ENCODE peak calls at places on chromosomes 11 and 22, in ten cellular contexts. J is tibial artery, V is PC-3, K is esophagus squamous epithelium, W is tibial nerve, F is adrenal gland, D is transverse colon, A is Peyer's patch, P is ovary, U is sigmoid colon. S is an unnamed sample.

GRCh38 chr11:76462317-76462716 is 17.5 kb downstream of the EMSY start:
- DNase-seq in J (no peak), V (no peak), K (no peak), W (no peak), F (no peak), D (no peak), A (no peak), P (no peak), U (no peak), S (no peak)

GRCh38 chr11:119087747-119088241 is 3.1 kb downstream of the HMBS start:
- DNase-seq in J (no peak), V (peak; percentile 52), K (no peak), W (no peak), F (no peak), D (no peak), A (no peak), P (no peak), U (no peak), S (no peak)

GRCh38 chr11:129458278-129458677 is 82.6 kb downstream of the BARX2 start:
- DNase-seq in J (no peak), V (peak; percentile 90), K (no peak), W (no peak), F (no peak), D (no peak), A (no peak), P (no peak), U (no peak), S (no peak)

GRCh38 chr22:47294222-47294532 is 531.7 kb downstream of the TBC1D22A start:
- DNase-seq in J (peak; percentile 35), V (peak; percentile 80), K (no peak), W (no peak), F (no peak), D (no peak), A (peak; percentile 46), P (no peak), U (peak; percentile 47), S (peak; percentile 1)

GRCh38 chr11:65489706-65490310 is 9.0 kb upstream of the MALAT1 start:
- DNase-seq in J (peak; percentile 54), V (no peak), K (no peak), W (no peak), F (no peak), D (peak; percentile 52), A (peak; percentile 46), P (peak; percentile 64), U (peak; percentile 87), S (no peak)

GRCh38 chr11:64745219-64745522 is 1.2 kb upstream of the RASGRP2 start:
- DNase-seq in J (peak; percentile 81), V (no peak), K (peak; percentile 76), W (peak; percentile 41), F (no peak), D (peak; percentile 81), A (peak; percentile 97), P (peak; percentile 67), U (peak; percentile 89), S (no peak)

GRCh38 chr11:58573451-58574104 is 2.1 kb downstream of the LPXN start:
- DNase-seq in J (peak; percentile 81), V (peak; percentile 96), K (no peak), W (peak; percentile 75), F (peak; percentile 52), D (no peak), A (peak; percentile 69), P (peak; percentile 41), U (peak; percentile 83), S (no peak)

GRCh38 chr11:65448418-65449196 is 26.0 kb downstream of the NEAT1 start:
- DNase-seq in J (no peak), V (peak; percentile 2), K (no peak), W (no peak), F (peak; percentile 40), D (peak; percentile 42), A (peak; percentile 53), P (peak; percentile 43), U (peak; percentile 70), S (no peak)

GRCh38 chr11:113241190-113242051 is 73.0 kb upstream of the TTC12 start:
- DNase-seq in J (no peak), V (no peak), K (no peak), W (no peak), F (no peak), D (no peak), A (no peak), P (no peak), U (no peak), S (no peak)

DNA sequence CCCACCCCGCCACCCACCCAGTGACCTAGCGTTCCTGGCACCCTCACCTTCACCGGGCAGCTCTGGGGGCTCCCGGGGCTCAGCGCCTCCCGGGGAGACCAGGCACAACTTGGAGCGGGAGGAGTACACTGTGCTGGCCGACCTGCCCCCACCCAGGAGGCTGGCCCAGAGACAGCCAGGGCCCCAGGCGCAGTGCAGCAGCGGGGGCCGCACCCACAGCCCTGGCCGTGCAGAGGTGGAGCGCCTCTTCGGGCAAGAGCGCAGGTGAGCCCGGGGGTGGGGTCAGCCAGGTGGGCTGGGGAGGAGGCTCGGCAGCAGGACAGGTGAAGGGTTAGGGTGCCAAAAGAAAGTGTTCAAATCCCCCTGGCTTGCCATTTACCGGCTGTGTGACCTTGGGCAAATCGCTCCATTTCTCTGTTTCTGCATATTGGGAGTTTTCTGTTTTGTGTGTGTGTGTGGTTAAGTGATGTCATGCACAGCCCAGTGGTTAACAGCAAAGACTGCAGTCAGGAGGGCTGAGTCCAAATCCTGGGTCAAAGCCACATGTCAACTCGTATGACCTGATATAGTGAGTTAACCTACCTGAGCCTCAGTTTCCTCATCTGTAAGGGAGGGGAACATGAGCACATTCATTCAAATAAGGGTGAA is 29.5 kb downstream of the TRIOBP start:
- DNase-seq in J (no peak), V (no peak), K (no peak), W (no peak), F (no peak), D (no peak), A (no peak), P (no peak), U (no peak), S (no peak)
- TF ChIP-seq CTCF in J (no peak), V (peak; percentile 39), K (no peak), W (no peak), F (peak; percentile 23), D (no peak), A (no peak), P (peak; percentile 11), U (no peak), S (peak; percentile 20)

DNA sequence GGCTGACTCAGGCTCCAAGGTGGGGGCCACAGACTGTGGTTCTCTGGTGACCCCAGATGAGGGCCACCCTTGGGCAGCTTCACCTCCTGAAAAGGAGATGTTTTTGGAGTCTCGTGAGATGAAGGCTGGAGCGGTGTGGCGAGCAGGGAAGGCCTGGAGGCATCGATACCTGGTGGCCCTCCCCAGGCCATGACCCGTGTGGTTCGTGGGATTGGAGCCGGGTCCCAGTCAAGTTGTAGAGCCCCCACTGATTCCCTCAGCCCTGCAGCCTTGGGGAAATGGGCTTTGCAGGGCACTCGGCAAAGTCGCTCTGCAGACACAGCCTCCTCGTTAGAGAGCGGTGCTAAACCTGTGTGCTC is 1083.4 kb downstream of the BRD1 start:
- DNase-seq in J (peak; percentile 15), V (no peak), K (no peak), W (no peak), F (no peak), D (no peak), A (no peak), P (no peak), U (no peak), S (no peak)
- H3K9me3 ChIP-seq in J (no peaks in the 10 kb centered on the region), V (no peaks in the 10 kb centered on the region), K (no peaks in the 10 kb centered on the region), W (no peaks in the 10 kb centered on the region), F (no peaks in the 10 kb centered on the region), D (no peaks in the 10 kb centered on the region), A (no peaks in the 10 kb centered on the region), P (no peaks in the 10 kb centered on the region), U (no peaks in the 10 kb centered on the region), S (no peaks in the 10 kb centered on the region)

DNA sequence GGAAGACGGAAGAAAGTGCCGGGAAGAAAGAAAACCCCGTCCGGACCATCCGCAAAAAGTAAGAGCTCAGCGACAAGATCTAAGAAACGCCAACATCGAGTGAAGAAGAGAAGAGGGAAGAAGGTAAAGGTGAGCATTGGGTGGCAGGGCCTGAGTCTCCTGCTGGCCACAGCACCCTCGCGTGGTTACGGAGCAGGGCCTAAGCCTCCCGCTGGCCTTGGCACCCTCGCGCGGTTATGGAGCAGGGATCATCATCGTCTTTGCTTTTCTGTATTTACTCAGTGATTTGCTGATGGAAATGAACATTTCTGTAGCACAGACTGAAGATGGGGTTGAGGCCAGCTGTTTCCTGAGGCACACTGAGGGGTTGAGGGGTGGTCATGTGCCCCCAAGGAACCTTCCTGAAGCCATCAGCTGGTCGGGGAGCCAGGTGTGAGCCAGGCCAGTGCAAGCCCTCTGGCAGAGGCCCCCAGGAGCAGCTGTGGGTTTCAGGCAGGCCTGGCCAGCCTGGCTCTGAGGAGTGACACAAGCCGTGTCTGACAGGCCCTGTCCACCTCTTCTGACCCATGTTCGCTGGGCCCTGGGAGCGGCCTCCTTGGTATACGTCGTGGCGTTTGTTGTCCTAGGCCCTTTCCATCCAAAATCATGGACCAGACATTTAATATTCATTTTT is 14.0 kb downstream of the IRF7 start:
- DNase-seq in J (no peak), V (no peak), K (no peak), W (no peak), F (no peak), D (no peak), A (no peak), P (no peak), U (no peak), S (no peak)
- H3K36me3 ChIP-seq in J (peaks cover 84% of the 10 kb centered on the region), V (peaks cover 26% of the 10 kb centered on the region), K (peaks cover 100% of the 10 kb centered on the region), W (peaks cover 62% of the 10 kb centered on the region), F (peaks cover 97% of the 10 kb centered on the region), D (no peaks in the 10 kb centered on the region), A (no peaks in the 10 kb centered on the region), P (no peaks in the 10 kb centered on the region), U (peaks cover 82% of the 10 kb centered on the region), S (peaks cover 87% of the 10 kb centered on the region)

GRCh38 chr11:22539851-22540376 is 85.7 kb downstream of the FANCF start:
- DNase-seq in J (no peak), V (peak; percentile 48), K (no peak), W (peak; percentile 15), F (no peak), D (no peak), A (no peak), P (no peak), U (no peak), S (peak; percentile 15)
- TF ChIP-seq CTCF in J (no peak), V (peak; percentile 69), K (no peak), W (peak; percentile 43), F (no peak), D (no peak), A (no peak), P (no peak), U (peak; percentile 24), S (peak; percentile 51)

S was measured in WERI-Rb-1.